ENCODE peak calls at places on chromosomes 5 and 9, in eight cellular contexts. P is transverse colon, S is GM23338, I is stomach, Y is GM12891, X is HCT116, Q is suprapubic skin, R is sigmoid colon. T is an unnamed sample.

GRCh38 chr9:6566409-6567139 is 79.0 kb downstream of the GLDC start:
- DNase-seq in P (no peak), S (no peak), I (no peak), Y (no peak), X (peak; percentile 95), Q (no peak), R (no peak), T (no peak)

GRCh38 chr5:168165221-168165965 is 126.1 kb upstream of the WWC1 start:
- DNase-seq in P (peak; percentile 17), S (peak; percentile 77), I (no peak), Y (no peak), X (no peak), Q (no peak), R (no peak), T (no peak)

GRCh38 chr9:127541176-127541575 is 70.9 kb upstream of the STXBP1 start:
- DNase-seq in P (no peak), S (no peak), I (no peak), Y (no peak), X (no peak), Q (no peak), R (no peak), T (no peak)

GRCh38 chr5:43389679-43390329 is 22.4 kb downstream of the CCL28 start:
- DNase-seq in P (peak; percentile 33), S (peak; percentile 93), I (peak; percentile 53), Y (no peak), X (peak; percentile 84), Q (no peak), R (no peak), T (no peak)

GRCh38 chr5:72790188-72790587 is 26.3 kb upstream of the TNPO1 start:
- DNase-seq in P (no peak), S (no peak), I (no peak), Y (no peak), X (no peak), Q (no peak), R (no peak), T (no peak)

GRCh38 chr5:107469485-107469884 is 201.3 kb downstream of the EFNA5 start:
- DNase-seq in P (no peak), S (no peak), I (no peak), Y (no peak), X (peak; percentile 50), Q (no peak), R (no peak), T (no peak)

GRCh38 chr5:153802419-153802818 is 236.3 kb downstream of the FAM114A2 start:
- DNase-seq in P (no peak), S (no peak), I (no peak), Y (no peak), X (no peak), Q (no peak), R (no peak), T (no peak)

GRCh38 chr9:136116360-136117098 is 2.1 kb downstream of the TMEM250 start:
- DNase-seq in P (no peak), S (no peak), I (no peak), Y (no peak), X (no peak), Q (no peak), R (no peak), T (no peak)

GRCh38 chr5:53087171-53087570 is 22.4 kb downstream of the MOCS2 start:
- DNase-seq in P (no peak), S (no peak), I (no peak), Y (no peak), X (no peak), Q (no peak), R (no peak), T (no peak)

GRCh38 chr9:104992696-104993095 is 64.7 kb upstream of the ABCA1 start:
- DNase-seq in P (no peak), S (peak; percentile 33), I (no peak), Y (no peak), X (no peak), Q (no peak), R (no peak), T (no peak)

GRCh38 chr5:104247260-104247659 is 684.7 kb upstream of the NUDT12 start:
- DNase-seq in P (peak; percentile 9), S (no peak), I (no peak), Y (no peak), X (no peak), Q (no peak), R (no peak), T (no peak)

GRCh38 chr5:57889558-57889957 is 406.9 kb upstream of the ACTBL2 start:
- DNase-seq in P (peak; percentile 11), S (peak; percentile 28), I (no peak), Y (no peak), X (peak; percentile 46), Q (no peak), R (no peak), T (no peak)

GRCh38 chr5:127985811-127986325 is 97.7 kb upstream of the SLC12A2 start:
- DNase-seq in P (no peak), S (no peak), I (no peak), Y (no peak), X (no peak), Q (no peak), R (no peak), T (no peak)

GRCh38 chr5:38468202-38468656 is 88.2 kb downstream of the LIFR start:
- DNase-seq in P (no peak), S (no peak), I (no peak), Y (no peak), X (peak; percentile 16), Q (no peak), R (peak; percentile 82), T (no peak)

GRCh38 chr5:59826996-59827395 is 66.5 kb downstream of the PDE4D start:
- DNase-seq in P (no peak), S (no peak), I (no peak), Y (no peak), X (no peak), Q (no peak), R (no peak), T (no peak)

GRCh38 chr5:54259090-54259489 is 51.3 kb downstream of the ARL15 start:
- DNase-seq in P (no peak), S (no peak), I (no peak), Y (no peak), X (no peak), Q (no peak), R (no peak), T (no peak)

GRCh38 chr5:52672459-52672858 is 115.3 kb upstream of the ITGA1 start:
- DNase-seq in P (no peak), S (no peak), I (no peak), Y (no peak), X (no peak), Q (no peak), R (no peak), T (no peak)

GRCh38 chr5:4020386-4020785 is 424.8 kb downstream of the IRX1 start:
- DNase-seq in P (no peak), S (no peak), I (no peak), Y (no peak), X (no peak), Q (no peak), R (no peak), T (no peak)

GRCh38 chr5:4018007-4018406 is 422.4 kb downstream of the IRX1 start:
- DNase-seq in P (no peak), S (no peak), I (no peak), Y (no peak), X (no peak), Q (no peak), R (no peak), T (no peak)

GRCh38 chr5:4018968-4019766 is 423.5 kb downstream of the IRX1 start:
- DNase-seq in P (no peak), S (no peak), I (no peak), Y (no peak), X (no peak), Q (no peak), R (no peak), T (no peak)

GRCh38 chr5:4022056-4022670 is 426.5 kb downstream of the IRX1 start:
- DNase-seq in P (peak; percentile 14), S (no peak), I (no peak), Y (no peak), X (no peak), Q (no peak), R (no peak), T (no peak)

GRCh38 chr5:4019841-4020240 is 424.2 kb downstream of the IRX1 start:
- DNase-seq in P (no peak), S (no peak), I (no peak), Y (no peak), X (no peak), Q (no peak), R (no peak), T (no peak)
- TF ChIP-seq POLR2AphosphoS5 in P (no peak), S (no peak), I (no peak), Y (no peak), X (no peak), Q (no peak), R (no peak), T (no peak)

DNA sequence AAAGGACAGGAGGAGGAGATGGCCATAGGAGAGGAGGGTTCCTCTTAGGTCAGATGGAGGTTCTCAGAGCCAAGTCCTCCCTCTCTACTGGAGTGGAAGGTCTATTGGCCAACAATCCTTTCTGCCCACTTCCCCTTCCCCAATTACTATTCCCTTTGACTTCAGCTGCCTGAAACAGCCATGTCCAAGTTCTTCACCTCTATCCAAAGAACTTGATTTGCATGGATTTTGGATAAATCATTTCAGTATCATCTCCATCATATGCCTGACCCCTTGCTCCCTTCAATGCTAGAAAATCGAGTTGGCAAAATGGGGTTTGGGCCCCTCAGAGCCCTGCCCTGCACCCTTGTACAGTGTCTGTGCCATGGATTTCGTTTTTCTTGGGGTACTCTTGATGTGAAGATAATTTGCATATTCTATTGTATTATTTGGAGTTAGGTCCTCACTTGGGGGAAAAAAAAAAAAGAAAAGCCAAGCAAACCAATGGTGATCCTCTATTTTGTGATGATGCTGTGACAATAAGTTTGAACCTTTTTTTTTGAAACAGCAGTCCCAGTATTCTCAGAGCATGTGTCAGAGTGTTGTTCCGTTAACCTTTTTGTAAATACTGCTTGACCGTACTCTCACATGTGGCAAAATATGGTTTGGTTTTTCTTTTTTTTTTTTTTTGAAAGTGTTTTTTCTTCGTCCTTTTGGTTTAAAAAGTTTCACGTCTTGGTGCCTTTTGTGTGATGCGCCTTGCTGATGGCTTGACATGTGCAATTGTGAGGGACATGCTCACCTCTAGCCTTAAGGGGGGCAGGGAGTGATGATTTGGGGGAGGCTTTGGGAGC is 3.1 kb downstream of the EGR1 start:
- DNase-seq in P (no peak), S (no peak), I (no peak), Y (no peak), X (peak; percentile 35), Q (no peak), R (no peak), T (no peak)
- TF ChIP-seq POLR2AphosphoS5 in P (no peak), S (no peak), I (peak; percentile 74), Y (no peak), X (peak; percentile 28), Q (no peak), R (peak; percentile 17), T (peak; percentile 17)

DNA sequence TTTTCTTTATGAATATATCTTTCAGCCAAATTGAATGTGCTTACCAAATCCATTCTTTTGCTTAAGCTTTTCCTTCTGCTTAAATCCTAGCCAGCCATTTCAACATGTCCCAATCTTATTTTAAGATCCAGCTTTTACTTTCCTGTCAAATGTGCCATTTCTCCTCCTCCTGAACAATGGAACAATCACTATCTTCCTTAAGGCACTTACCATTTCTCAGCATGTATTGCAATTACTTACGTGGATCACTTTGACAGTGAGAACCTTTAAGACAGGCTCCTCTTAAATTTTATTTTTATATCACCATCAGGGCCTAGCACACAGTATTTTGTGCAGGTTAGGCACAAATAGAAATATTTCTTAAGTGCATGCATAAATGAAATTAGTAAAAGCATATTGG is 4.4 kb upstream of the CDO1 start:
- DNase-seq in P (no peak), S (no peak), I (no peak), Y (no peak), X (no peak), Q (no peak), R (no peak), T (no peak)
- TF ChIP-seq POLR2AphosphoS5 in P (no peak), S (no peak), I (no peak), Y (no peak), X (no peak), Q (no peak), R (no peak), T (no peak)

GRCh38 chr9:131467214-131467935 is 35.3 kb upstream of the POMT1 start:
- DNase-seq in P (no peak), S (no peak), I (no peak), Y (no peak), X (no peak), Q (no peak), R (peak; percentile 66), T (no peak)
- TF ChIP-seq POLR2AphosphoS5 in P (no peak), S (peak; percentile 19), I (no peak), Y (peak; percentile 1), X (no peak), Q (no peak), R (no peak), T (no peak)